ENCODE peak calls at places on chromosomes 3 and 15, in four cellular contexts. One of them, this sample, is unnamed. For H3K4me1, the result is how much of the 10 kb centered on the place peaks cover.

GRCh38 chr3:123877466-123877865 is 6.7 kb downstream of the MYLK start:
- DNase-seq in mesenchymal stem cell: no peak
- DNase-seq in colonic mucosa: no peak
- DNase-seq in neuronal stem cell: no peak
- DNase-seq in this sample: no peak

GRCh38 chr3:170869645-170870593 is at the start of gene RPL22L1:
- DNase-seq in neuronal stem cell: peak
- DNase-seq in mesenchymal stem cell: peak
- DNase-seq in colonic mucosa: peak
- DNase-seq in this sample: peak

GRCh38 chr15:65209701-65210643 is 1.3 kb downstream of the CILP start:
- DNase-seq in mesenchymal stem cell: no peak
- DNase-seq in neuronal stem cell: no peak
- DNase-seq in colonic mucosa: no peak
- DNase-seq in this sample: no peak

GRCh38 chr15:69749797-69750196 is 297.2 kb downstream of the RPLP1 start:
- DNase-seq in neuronal stem cell: no peak
- DNase-seq in mesenchymal stem cell: no peak
- DNase-seq in colonic mucosa: no peak
- DNase-seq in this sample: no peak

GRCh38 chr15:79349526-79349925 is 38.6 kb downstream of the TMED3 start:
- DNase-seq in colonic mucosa: no peak
- DNase-seq in neuronal stem cell: no peak
- DNase-seq in mesenchymal stem cell: peak
- DNase-seq in this sample: no peak

GRCh38 chr3:179651687-179652466 is 963 bp upstream of the USP13 start:
- DNase-seq in colonic mucosa: no peak
- DNase-seq in neuronal stem cell: no peak
- DNase-seq in mesenchymal stem cell: no peak
- DNase-seq in this sample: no peak

GRCh38 chr3:153127788-153128187 is 34.2 kb upstream of the RAP2B start:
- DNase-seq in neuronal stem cell: no peak
- DNase-seq in mesenchymal stem cell: no peak
- DNase-seq in colonic mucosa: no peak
- DNase-seq in this sample: no peak

GRCh38 chr3:49151610-49152009 is 14.5 kb downstream of the CCDC71 start:
- DNase-seq in neuronal stem cell: no peak
- DNase-seq in mesenchymal stem cell: no peak
- DNase-seq in colonic mucosa: no peak
- DNase-seq in this sample: no peak

GRCh38 chr15:75027551-75027950 is 4.2 kb downstream of the PPCDC start:
- DNase-seq in colonic mucosa: no peak
- DNase-seq in neuronal stem cell: no peak
- DNase-seq in mesenchymal stem cell: no peak
- DNase-seq in this sample: no peak

GRCh38 chr3:154795582-154795981 is 284.5 kb upstream of the MME start:
- DNase-seq in colonic mucosa: no peak
- DNase-seq in neuronal stem cell: no peak
- DNase-seq in mesenchymal stem cell: peak
- DNase-seq in this sample: no peak

GRCh38 chr3:152817400-152817799 is 17.5 kb upstream of the P2RY1 start:
- DNase-seq in colonic mucosa: no peak
- DNase-seq in mesenchymal stem cell: no peak
- DNase-seq in neuronal stem cell: no peak
- DNase-seq in this sample: no peak

GRCh38 chr15:70241561-70242320 is 144.0 kb upstream of the TLE3 start:
- DNase-seq in neuronal stem cell: no peak
- DNase-seq in colonic mucosa: no peak
- DNase-seq in mesenchymal stem cell: no peak
- DNase-seq in this sample: no peak

GRCh38 chr15:40787991-40788390 is 18.2 kb downstream of the C15orf62 start:
- DNase-seq in mesenchymal stem cell: no peak
- DNase-seq in colonic mucosa: no peak
- DNase-seq in neuronal stem cell: no peak
- DNase-seq in this sample: no peak

GRCh38 chr3:99499235-99499798 is 139.1 kb upstream of the COL8A1 start:
- DNase-seq in mesenchymal stem cell: peak
- DNase-seq in neuronal stem cell: no peak
- DNase-seq in colonic mucosa: peak
- DNase-seq in this sample: peak

GRCh38 chr3:190585771-190586630 is 72.1 kb downstream of the IL1RAP start:
- DNase-seq in mesenchymal stem cell: peak
- DNase-seq in neuronal stem cell: peak
- DNase-seq in colonic mucosa: no peak
- DNase-seq in this sample: peak

GRCh38 chr3:120454076-120454689 is 3.4 kb upstream of the FSTL1 start:
- DNase-seq in neuronal stem cell: no peak
- DNase-seq in colonic mucosa: no peak
- DNase-seq in mesenchymal stem cell: no peak
- DNase-seq in this sample: no peak

GRCh38 chr3:38397320-38397719 is 50.7 kb downstream of the XYLB start:
- DNase-seq in colonic mucosa: no peak
- DNase-seq in neuronal stem cell: peak
- DNase-seq in mesenchymal stem cell: peak
- DNase-seq in this sample: peak

GRCh38 chr3:14547693-14548092 is 7.6 kb upstream of the GRIP2 start:
- DNase-seq in colonic mucosa: no peak
- DNase-seq in mesenchymal stem cell: no peak
- DNase-seq in neuronal stem cell: no peak
- DNase-seq in this sample: no peak
- H3K4me1 ChIP-seq in colonic mucosa: under half
- H3K4me1 ChIP-seq in mesenchymal stem cell: under half
- H3K4me1 ChIP-seq in neuronal stem cell: under half
- H3K4me1 ChIP-seq in this sample: under half

GRCh38 chr3:45608296-45608695 is 13.7 kb downstream of the LIMD1 start:
- DNase-seq in neuronal stem cell: no peak
- DNase-seq in mesenchymal stem cell: no peak
- DNase-seq in colonic mucosa: no peak
- DNase-seq in this sample: no peak
- H3K9ac ChIP-seq in neuronal stem cell: no peak
- H3K9ac ChIP-seq in mesenchymal stem cell: peak
- H3K9ac ChIP-seq in colonic mucosa: no peak
- H3K9ac ChIP-seq in this sample: no peak

DNA sequence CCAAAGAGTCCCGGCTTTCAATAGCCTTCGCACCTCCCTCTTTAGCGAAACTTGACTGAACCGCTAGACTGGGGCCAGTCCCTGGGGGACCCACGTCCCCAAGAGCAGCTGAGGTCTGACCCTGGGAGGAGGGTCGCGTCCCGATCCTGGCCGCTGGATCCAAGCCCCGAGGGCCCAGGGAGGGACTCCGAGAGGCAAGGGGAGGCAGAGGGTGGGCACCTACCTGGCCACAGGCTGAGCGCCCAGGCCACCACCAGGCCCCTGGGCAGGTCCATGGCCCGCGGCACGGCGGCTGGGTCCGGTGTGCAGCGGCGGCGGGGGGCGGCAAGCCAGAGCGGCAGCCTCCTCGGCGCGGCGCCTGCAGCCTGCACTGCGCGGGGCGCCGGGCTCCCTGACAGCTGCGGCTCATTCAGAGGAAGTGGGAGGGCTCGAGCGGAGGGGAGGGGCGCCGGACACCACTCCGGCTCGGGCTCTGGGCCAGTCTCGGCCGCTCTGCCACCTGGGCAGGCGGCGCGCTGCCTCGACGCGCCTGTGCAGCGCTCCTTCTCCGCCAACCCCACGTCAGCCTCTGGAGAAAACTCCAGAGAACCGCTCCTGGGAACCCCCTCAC is at the start of gene ITGA11:
- DNase-seq in neuronal stem cell: peak
- DNase-seq in mesenchymal stem cell: peak
- DNase-seq in colonic mucosa: peak
- DNase-seq in this sample: peak
- H3K4me3 ChIP-seq in neuronal stem cell: peak
- H3K4me3 ChIP-seq in mesenchymal stem cell: peak
- H3K4me3 ChIP-seq in colonic mucosa: peak
- H3K4me3 ChIP-seq in this sample: peak

GRCh38 chr3:42101048-42101447 is 9.9 kb downstream of the TRAK1 start:
- DNase-seq in neuronal stem cell: no peak
- DNase-seq in colonic mucosa: no peak
- DNase-seq in mesenchymal stem cell: peak
- DNase-seq in this sample: no peak

GRCh38 chr3:42097166-42097946 is 6.2 kb downstream of the TRAK1 start:
- DNase-seq in colonic mucosa: no peak
- DNase-seq in mesenchymal stem cell: peak
- DNase-seq in neuronal stem cell: no peak
- DNase-seq in this sample: no peak

GRCh38 chr3:42095540-42095939 is 4.4 kb downstream of the TRAK1 start:
- DNase-seq in colonic mucosa: no peak
- DNase-seq in mesenchymal stem cell: no peak
- DNase-seq in neuronal stem cell: no peak
- DNase-seq in this sample: no peak

GRCh38 chr3:42099020-42099765 is 8.0 kb downstream of the TRAK1 start:
- DNase-seq in mesenchymal stem cell: no peak
- DNase-seq in colonic mucosa: no peak
- DNase-seq in neuronal stem cell: no peak
- DNase-seq in this sample: no peak

DNA sequence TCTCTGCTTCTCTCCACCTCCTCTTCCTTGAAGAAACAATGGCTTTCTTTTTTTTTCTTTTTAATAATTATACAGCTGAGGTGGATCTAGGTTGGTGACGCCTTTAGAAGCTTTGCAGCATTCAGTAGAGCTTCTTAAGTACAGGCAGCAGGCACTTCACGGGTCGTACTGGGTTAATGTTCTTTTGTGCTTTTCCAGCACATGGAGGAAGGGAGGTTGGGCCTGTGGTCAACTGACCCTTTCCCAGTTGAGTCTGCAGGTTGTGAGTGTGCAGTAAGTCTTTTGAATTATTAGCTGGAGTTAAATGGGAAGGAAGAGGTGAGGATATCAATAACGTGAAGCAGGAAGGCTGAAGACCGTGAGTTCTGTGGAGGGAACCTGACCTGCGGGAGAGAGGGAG is 7.0 kb downstream of the TRAK1 start:
- DNase-seq in mesenchymal stem cell: no peak
- DNase-seq in neuronal stem cell: no peak
- DNase-seq in colonic mucosa: no peak
- DNase-seq in this sample: no peak
- H3K4me1 ChIP-seq in mesenchymal stem cell: under half
- H3K4me1 ChIP-seq in neuronal stem cell: under half
- H3K4me1 ChIP-seq in colonic mucosa: under half
- H3K4me1 ChIP-seq in this sample: under half

This sample was measured in NT2/D1.